ENCODE peak calls at places on chromosomes 3 and 15, in eight cellular contexts. One of them, this sample, is unnamed. For H3K9me2, the result is how much of the 10 kb centered on the place peaks cover.

GRCh38 chr3:52218953-52219650 is 6.3 kb downstream of the TLR9 start:
- DNase-seq in PC-3: peak
- DNase-seq in HCT116: no peak
- DNase-seq in OCI-LY7: no peak
- DNase-seq in GM23338: no peak
- DNase-seq in MM.1S: no peak
- DNase-seq in SK-N-SH: no peak
- DNase-seq in hepatocyte: no peak
- DNase-seq in this sample: peak

GRCh38 chr3:3260870-3261269 is 81.4 kb upstream of the CRBN start:
- DNase-seq in PC-3: no peak
- DNase-seq in HCT116: no peak
- DNase-seq in OCI-LY7: no peak
- DNase-seq in GM23338: no peak
- DNase-seq in MM.1S: no peak
- DNase-seq in SK-N-SH: no peak
- DNase-seq in hepatocyte: no peak
- DNase-seq in this sample: no peak

GRCh38 chr15:40355976-40356585 is 1.9 kb upstream of the DISP2 start:
- DNase-seq in PC-3: no peak
- DNase-seq in HCT116: no peak
- DNase-seq in OCI-LY7: no peak
- DNase-seq in GM23338: no peak
- DNase-seq in MM.1S: no peak
- DNase-seq in SK-N-SH: no peak
- DNase-seq in hepatocyte: no peak
- DNase-seq in this sample: no peak

GRCh38 chr15:27617013-27617412 is 482.1 kb downstream of the OCA2 start:
- DNase-seq in PC-3: no peak
- DNase-seq in HCT116: no peak
- DNase-seq in OCI-LY7: no peak
- DNase-seq in GM23338: no peak
- DNase-seq in MM.1S: no peak
- DNase-seq in SK-N-SH: no peak
- DNase-seq in hepatocyte: no peak
- DNase-seq in this sample: no peak

GRCh38 chr3:51391566-51392300 is 648 bp downstream of the RBM15B start:
- DNase-seq in PC-3: peak
- DNase-seq in HCT116: no peak
- DNase-seq in OCI-LY7: peak
- DNase-seq in GM23338: peak
- DNase-seq in MM.1S: peak
- DNase-seq in SK-N-SH: peak
- DNase-seq in hepatocyte: peak
- DNase-seq in this sample: peak

GRCh38 chr15:58546066-58546591 is 114.3 kb downstream of the LIPC start:
- DNase-seq in PC-3: no peak
- DNase-seq in HCT116: no peak
- DNase-seq in OCI-LY7: no peak
- DNase-seq in GM23338: no peak
- DNase-seq in MM.1S: no peak
- DNase-seq in SK-N-SH: no peak
- DNase-seq in hepatocyte: no peak
- DNase-seq in this sample: no peak

GRCh38 chr15:65638681-65639089 is 16.9 kb downstream of the SLC24A1 start:
- DNase-seq in PC-3: peak
- DNase-seq in HCT116: peak
- DNase-seq in OCI-LY7: peak
- DNase-seq in GM23338: peak
- DNase-seq in MM.1S: peak
- DNase-seq in SK-N-SH: peak
- DNase-seq in hepatocyte: peak
- DNase-seq in this sample: peak

GRCh38 chr3:139538733-139539132 is 809 bp downstream of the RBP1 start:
- DNase-seq in PC-3: no peak
- DNase-seq in HCT116: no peak
- DNase-seq in OCI-LY7: no peak
- DNase-seq in GM23338: peak
- DNase-seq in MM.1S: no peak
- DNase-seq in SK-N-SH: peak
- DNase-seq in hepatocyte: peak
- DNase-seq in this sample: no peak

GRCh38 chr15:92665100-92665555 is 9.6 kb upstream of the FAM174B start:
- DNase-seq in PC-3: no peak
- DNase-seq in HCT116: no peak
- DNase-seq in OCI-LY7: no peak
- DNase-seq in GM23338: no peak
- DNase-seq in MM.1S: peak
- DNase-seq in SK-N-SH: no peak
- DNase-seq in hepatocyte: peak
- DNase-seq in this sample: no peak

GRCh38 chr15:29043731-29044485 is 158.1 kb downstream of the APBA2 start:
- DNase-seq in PC-3: no peak
- DNase-seq in HCT116: no peak
- DNase-seq in OCI-LY7: no peak
- DNase-seq in GM23338: no peak
- DNase-seq in MM.1S: no peak
- DNase-seq in SK-N-SH: peak
- DNase-seq in hepatocyte: no peak
- DNase-seq in this sample: no peak

GRCh38 chr15:91710072-91710471 is 143.4 kb upstream of the SLCO3A1 start:
- DNase-seq in PC-3: peak
- DNase-seq in HCT116: no peak
- DNase-seq in OCI-LY7: no peak
- DNase-seq in GM23338: no peak
- DNase-seq in MM.1S: no peak
- DNase-seq in SK-N-SH: no peak
- DNase-seq in hepatocyte: no peak
- DNase-seq in this sample: peak

GRCh38 chr3:117665311-117665710 is 955.7 kb downstream of the TUSC7 start:
- DNase-seq in PC-3: no peak
- DNase-seq in HCT116: no peak
- DNase-seq in OCI-LY7: no peak
- DNase-seq in GM23338: no peak
- DNase-seq in MM.1S: peak
- DNase-seq in SK-N-SH: no peak
- DNase-seq in hepatocyte: peak
- DNase-seq in this sample: no peak

GRCh38 chr3:4821975-4822374 is 157.3 kb upstream of the BHLHE40 start:
- DNase-seq in PC-3: no peak
- DNase-seq in HCT116: no peak
- DNase-seq in OCI-LY7: peak
- DNase-seq in GM23338: no peak
- DNase-seq in MM.1S: no peak
- DNase-seq in SK-N-SH: no peak
- DNase-seq in hepatocyte: no peak
- DNase-seq in this sample: no peak

GRCh38 chr3:170621256-170621655 is 35.4 kb upstream of the SLC7A14 start:
- DNase-seq in PC-3: no peak
- DNase-seq in HCT116: no peak
- DNase-seq in OCI-LY7: no peak
- DNase-seq in GM23338: no peak
- DNase-seq in MM.1S: no peak
- DNase-seq in SK-N-SH: no peak
- DNase-seq in hepatocyte: no peak
- DNase-seq in this sample: no peak

GRCh38 chr3:98892263-98892662 is 9.2 kb downstream of the DCBLD2 start:
- DNase-seq in PC-3: no peak
- DNase-seq in HCT116: no peak
- DNase-seq in OCI-LY7: no peak
- DNase-seq in GM23338: no peak
- DNase-seq in MM.1S: no peak
- DNase-seq in SK-N-SH: no peak
- DNase-seq in hepatocyte: no peak
- DNase-seq in this sample: no peak

GRCh38 chr3:89690649-89691048 is 583.2 kb downstream of the EPHA3 start:
- DNase-seq in PC-3: peak
- DNase-seq in HCT116: no peak
- DNase-seq in OCI-LY7: no peak
- DNase-seq in GM23338: peak
- DNase-seq in MM.1S: no peak
- DNase-seq in SK-N-SH: no peak
- DNase-seq in hepatocyte: no peak
- DNase-seq in this sample: no peak

GRCh38 chr3:10600159-10601125 is 95.1 kb upstream of the ATP2B2 start:
- DNase-seq in PC-3: peak
- DNase-seq in HCT116: no peak
- DNase-seq in OCI-LY7: no peak
- DNase-seq in GM23338: no peak
- DNase-seq in MM.1S: no peak
- DNase-seq in SK-N-SH: peak
- DNase-seq in hepatocyte: no peak
- DNase-seq in this sample: no peak

GRCh38 chr3:86995537-86995936 is 4.6 kb upstream of the VGLL3 start:
- DNase-seq in PC-3: peak
- DNase-seq in HCT116: peak
- DNase-seq in OCI-LY7: no peak
- DNase-seq in GM23338: no peak
- DNase-seq in MM.1S: no peak
- DNase-seq in SK-N-SH: no peak
- DNase-seq in hepatocyte: no peak
- DNase-seq in this sample: peak

GRCh38 chr3:151538706-151539403 is 78.0 kb upstream of the IGSF10 start:
- DNase-seq in PC-3: no peak
- DNase-seq in HCT116: no peak
- DNase-seq in OCI-LY7: no peak
- DNase-seq in GM23338: peak
- DNase-seq in MM.1S: no peak
- DNase-seq in SK-N-SH: no peak
- DNase-seq in hepatocyte: no peak
- DNase-seq in this sample: no peak

GRCh38 chr3:46917257-46917656 is 39.7 kb downstream of the PTH1R start:
- DNase-seq in PC-3: no peak
- DNase-seq in HCT116: no peak
- DNase-seq in OCI-LY7: no peak
- DNase-seq in GM23338: no peak
- DNase-seq in MM.1S: no peak
- DNase-seq in SK-N-SH: no peak
- DNase-seq in hepatocyte: no peak
- DNase-seq in this sample: no peak

GRCh38 chr15:70101459-70102113 is 3.9 kb upstream of the TLE3 start:
- DNase-seq in PC-3: peak
- DNase-seq in HCT116: peak
- DNase-seq in OCI-LY7: peak
- DNase-seq in GM23338: peak
- DNase-seq in MM.1S: peak
- DNase-seq in SK-N-SH: peak
- DNase-seq in hepatocyte: peak
- DNase-seq in this sample: peak

DNA sequence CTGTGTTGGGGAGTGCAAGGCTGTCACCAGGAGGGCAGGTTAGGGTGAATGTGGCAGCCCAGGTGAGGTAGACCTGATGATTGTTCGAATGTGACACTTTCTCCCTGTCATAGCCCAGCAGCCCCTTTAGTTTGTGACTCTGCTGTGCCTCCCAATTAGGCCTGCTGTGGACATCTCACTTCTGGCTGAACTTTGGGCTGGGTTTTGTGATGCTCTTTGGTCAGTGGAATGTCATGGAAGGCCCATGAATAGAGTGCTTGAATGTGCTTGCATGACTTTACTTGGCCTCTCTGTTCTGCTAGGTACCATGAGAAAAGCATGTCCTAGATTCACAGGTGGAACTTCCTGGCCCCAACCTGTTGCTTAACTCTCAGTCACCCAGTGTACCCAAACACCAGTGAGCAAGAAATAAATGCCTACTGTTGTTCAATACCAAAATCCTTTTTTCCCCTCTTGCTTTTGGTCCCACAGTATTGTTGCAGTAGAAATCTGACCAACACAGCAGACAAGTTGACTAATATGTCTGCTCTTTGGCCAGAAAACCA is 249.7 kb downstream of the PTPRG start:
- DNase-seq in PC-3: no peak
- DNase-seq in HCT116: no peak
- DNase-seq in OCI-LY7: no peak
- DNase-seq in GM23338: no peak
- DNase-seq in MM.1S: no peak
- DNase-seq in SK-N-SH: no peak
- DNase-seq in hepatocyte: no peak
- DNase-seq in this sample: no peak
- H3K9me2 ChIP-seq in PC-3: under half
- H3K9me2 ChIP-seq in HCT116: under half
- H3K9me2 ChIP-seq in OCI-LY7: under half
- H3K9me2 ChIP-seq in GM23338: under half
- H3K9me2 ChIP-seq in MM.1S: under half
- H3K9me2 ChIP-seq in SK-N-SH: under half
- H3K9me2 ChIP-seq in hepatocyte: under half
- H3K9me2 ChIP-seq in this sample: under half

GRCh38 chr3:159635047-159635641 is 353.5 kb upstream of the IL12A start:
- DNase-seq in PC-3: peak
- DNase-seq in HCT116: no peak
- DNase-seq in OCI-LY7: no peak
- DNase-seq in GM23338: no peak
- DNase-seq in MM.1S: no peak
- DNase-seq in SK-N-SH: no peak
- DNase-seq in hepatocyte: peak
- DNase-seq in this sample: peak
- TF ChIP-seq CTCF in PC-3: no peak
- TF ChIP-seq CTCF in HCT116: no peak
- TF ChIP-seq CTCF in OCI-LY7: no peak
- TF ChIP-seq CTCF in GM23338: no peak
- TF ChIP-seq CTCF in MM.1S: no peak
- TF ChIP-seq CTCF in SK-N-SH: no peak
- TF ChIP-seq CTCF in hepatocyte: no peak
- TF ChIP-seq CTCF in this sample: no peak

DNA sequence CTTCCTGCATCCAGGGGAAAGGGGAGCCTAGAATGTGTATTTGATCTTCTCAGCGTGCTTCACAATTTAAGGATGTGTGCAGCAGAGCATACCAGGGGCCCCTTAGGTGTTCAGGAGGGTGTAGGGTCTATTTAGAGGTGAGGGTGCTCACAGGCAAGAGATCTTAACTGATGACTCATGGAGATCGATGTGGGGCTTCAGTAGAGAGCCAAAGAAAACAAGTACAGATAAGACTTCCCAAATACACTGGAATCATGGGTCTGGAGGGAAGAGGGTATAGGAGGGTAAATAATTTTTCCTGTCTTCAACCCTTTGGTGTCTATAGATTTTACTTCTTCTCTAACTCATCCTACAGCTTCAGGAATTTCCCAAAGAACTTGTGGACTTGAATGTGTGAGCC is 170.2 kb upstream of the LRRC3B start:
- DNase-seq in PC-3: no peak
- DNase-seq in HCT116: no peak
- DNase-seq in OCI-LY7: no peak
- DNase-seq in GM23338: no peak
- DNase-seq in MM.1S: no peak
- DNase-seq in SK-N-SH: no peak
- DNase-seq in hepatocyte: no peak
- DNase-seq in this sample: no peak
- H3K9me2 ChIP-seq in PC-3: under half
- H3K9me2 ChIP-seq in HCT116: under half
- H3K9me2 ChIP-seq in OCI-LY7: under half
- H3K9me2 ChIP-seq in GM23338: under half
- H3K9me2 ChIP-seq in MM.1S: under half
- H3K9me2 ChIP-seq in SK-N-SH: under half
- H3K9me2 ChIP-seq in hepatocyte: under half
- H3K9me2 ChIP-seq in this sample: under half

GRCh38 chr3:133572158-133573053 is 1.1 kb upstream of the CDV3 start:
- DNase-seq in PC-3: no peak
- DNase-seq in HCT116: no peak
- DNase-seq in OCI-LY7: peak
- DNase-seq in GM23338: peak
- DNase-seq in MM.1S: peak
- DNase-seq in SK-N-SH: no peak
- DNase-seq in hepatocyte: peak
- DNase-seq in this sample: peak
- TF ChIP-seq CTCF in PC-3: no peak
- TF ChIP-seq CTCF in HCT116: no peak
- TF ChIP-seq CTCF in OCI-LY7: peak
- TF ChIP-seq CTCF in GM23338: no peak
- TF ChIP-seq CTCF in MM.1S: no peak
- TF ChIP-seq CTCF in SK-N-SH: no peak
- TF ChIP-seq CTCF in hepatocyte: no peak
- TF ChIP-seq CTCF in this sample: no peak